ENCODE peak calls at places on chromosomes 5 and 9, in four cellular contexts. One of them, this sample, is unnamed.

GRCh38 chr9:84705128-84705527 is 35.6 kb downstream of the NTRK2 start:
- DNase-seq in kidney: no peak
- DNase-seq in natural killer cell: no peak
- DNase-seq in lower leg skin: no peak
- DNase-seq in this sample: no peak

GRCh38 chr9:89351584-89351983 is 33.3 kb downstream of the SECISBP2 start:
- DNase-seq in kidney: no peak
- DNase-seq in natural killer cell: no peak
- DNase-seq in lower leg skin: peak; percentile 74
- DNase-seq in this sample: no peak

GRCh38 chr5:129820-130219 is 37.9 kb downstream of the PLEKHG4B start:
- DNase-seq in kidney: no peak
- DNase-seq in natural killer cell: no peak
- DNase-seq in lower leg skin: no peak
- DNase-seq in this sample: no peak

GRCh38 chr9:93660647-93661046 is 84.3 kb downstream of the PHF2 start:
- DNase-seq in kidney: peak; percentile 40
- DNase-seq in natural killer cell: no peak
- DNase-seq in lower leg skin: peak; percentile 25
- DNase-seq in this sample: no peak

GRCh38 chr5:157744055-157745011 is 821 bp downstream of the LSM11 start:
- DNase-seq in kidney: peak; percentile 84
- DNase-seq in natural killer cell: no peak
- DNase-seq in lower leg skin: no peak
- DNase-seq in this sample: no peak

GRCh38 chr5:150464554-150465012 is 15.0 kb upstream of the RPS14 start:
- DNase-seq in kidney: no peak
- DNase-seq in natural killer cell: no peak
- DNase-seq in lower leg skin: no peak
- DNase-seq in this sample: no peak

GRCh38 chr5:65925601-65926275 is 637 bp upstream of the ERBIN start:
- DNase-seq in kidney: no peak
- DNase-seq in natural killer cell: peak; percentile 81
- DNase-seq in lower leg skin: peak; percentile 95
- DNase-seq in this sample: peak; percentile 80

GRCh38 chr5:181114844-181115778 is 15.9 kb downstream of the OR2V1 start:
- DNase-seq in kidney: no peak
- DNase-seq in natural killer cell: no peak
- DNase-seq in lower leg skin: peak; percentile 84
- DNase-seq in this sample: no peak

GRCh38 chr5:9350301-9350797 is 195.5 kb downstream of the SEMA5A start:
- DNase-seq in kidney: no peak
- DNase-seq in natural killer cell: no peak
- DNase-seq in lower leg skin: no peak
- DNase-seq in this sample: no peak

GRCh38 chr9:14173730-14174129 is 140.2 kb downstream of the NFIB start:
- DNase-seq in kidney: no peak
- DNase-seq in natural killer cell: no peak
- DNase-seq in lower leg skin: no peak
- DNase-seq in this sample: no peak

GRCh38 chr9:36276254-36276653 is 18.0 kb upstream of the GNE start:
- DNase-seq in kidney: no peak
- DNase-seq in natural killer cell: no peak
- DNase-seq in lower leg skin: no peak
- DNase-seq in this sample: no peak

GRCh38 chr5:177537389-177538361 is 16.7 kb downstream of the FAM193B start:
- DNase-seq in kidney: no peak
- DNase-seq in natural killer cell: no peak
- DNase-seq in lower leg skin: no peak
- DNase-seq in this sample: no peak

GRCh38 chr9:121288557-121288873 is 20.6 kb downstream of the GSN start:
- DNase-seq in kidney: no peak
- DNase-seq in natural killer cell: no peak
- DNase-seq in lower leg skin: no peak
- DNase-seq in this sample: no peak

GRCh38 chr9:121538221-121538620 is 38.6 kb upstream of the GGTA1 start:
- DNase-seq in kidney: no peak
- DNase-seq in natural killer cell: no peak
- DNase-seq in lower leg skin: peak; percentile 83
- DNase-seq in this sample: no peak

GRCh38 chr5:38551020-38552017 is 5.1 kb downstream of the LIFR start:
- DNase-seq in kidney: no peak
- DNase-seq in natural killer cell: no peak
- DNase-seq in lower leg skin: no peak
- DNase-seq in this sample: no peak

GRCh38 chr9:89744730-89745129 is 139.9 kb downstream of the GADD45G start:
- DNase-seq in kidney: peak; percentile 29
- DNase-seq in natural killer cell: no peak
- DNase-seq in lower leg skin: no peak
- DNase-seq in this sample: no peak

GRCh38 chr9:91768977-91769916 is 180.8 kb downstream of the ROR2 start:
- DNase-seq in kidney: no peak
- DNase-seq in natural killer cell: no peak
- DNase-seq in lower leg skin: no peak
- DNase-seq in this sample: no peak

GRCh38 chr9:7123743-7124142 is 366.0 kb downstream of the KDM4C start:
- DNase-seq in kidney: no peak
- DNase-seq in natural killer cell: no peak
- DNase-seq in lower leg skin: no peak
- DNase-seq in this sample: no peak

GRCh38 chr5:147788023-147788422 is 5.5 kb upstream of the JAKMIP2 start:
- DNase-seq in kidney: no peak
- DNase-seq in natural killer cell: no peak
- DNase-seq in lower leg skin: no peak
- DNase-seq in this sample: no peak

GRCh38 chr5:147784596-147784995 is 2.1 kb upstream of the JAKMIP2 start:
- DNase-seq in kidney: no peak
- DNase-seq in natural killer cell: no peak
- DNase-seq in lower leg skin: no peak
- DNase-seq in this sample: no peak

GRCh38 chr5:147786115-147786514 is 3.6 kb upstream of the JAKMIP2 start:
- DNase-seq in kidney: no peak
- DNase-seq in natural killer cell: no peak
- DNase-seq in lower leg skin: no peak
- DNase-seq in this sample: no peak

GRCh38 chr5:147780924-147781530 is 1.5 kb downstream of the JAKMIP2 start:
- DNase-seq in kidney: no peak
- DNase-seq in natural killer cell: no peak
- DNase-seq in lower leg skin: no peak
- DNase-seq in this sample: no peak

GRCh38 chr5:147782053-147783028 is at the start of gene JAKMIP2:
- DNase-seq in kidney: peak; percentile 86
- DNase-seq in natural killer cell: peak; percentile 70
- DNase-seq in lower leg skin: peak; percentile 84
- DNase-seq in this sample: peak; percentile 67
- TF ChIP-seq CTCF in kidney: no peak
- TF ChIP-seq CTCF in natural killer cell: no peak
- TF ChIP-seq CTCF in lower leg skin: no peak
- TF ChIP-seq CTCF in this sample: no peak

GRCh38 chr5:15008476-15008875 is 136.9 kb upstream of the ANKH start:
- DNase-seq in kidney: peak; percentile 95
- DNase-seq in natural killer cell: no peak
- DNase-seq in lower leg skin: peak; percentile 98
- DNase-seq in this sample: no peak
- TF ChIP-seq CTCF in kidney: peak; percentile 2
- TF ChIP-seq CTCF in natural killer cell: no peak
- TF ChIP-seq CTCF in lower leg skin: no peak
- TF ChIP-seq CTCF in this sample: no peak

GRCh38 chr5:140227046-140227445 is 52.1 kb downstream of the CYSTM1 start:
- DNase-seq in kidney: no peak
- DNase-seq in natural killer cell: no peak
- DNase-seq in lower leg skin: no peak
- DNase-seq in this sample: no peak
- TF ChIP-seq CTCF in kidney: no peak
- TF ChIP-seq CTCF in natural killer cell: no peak
- TF ChIP-seq CTCF in lower leg skin: no peak
- TF ChIP-seq CTCF in this sample: no peak

GRCh38 chr9:5773324-5773999 is 59.5 kb downstream of the ERMP1 start:
- DNase-seq in kidney: no peak
- DNase-seq in natural killer cell: no peak
- DNase-seq in lower leg skin: no peak
- DNase-seq in this sample: no peak
- TF ChIP-seq CTCF in kidney: no peak
- TF ChIP-seq CTCF in natural killer cell: no peak
- TF ChIP-seq CTCF in lower leg skin: no peak
- TF ChIP-seq CTCF in this sample: peak; percentile 15

GRCh38 chr5:169116961-169117461 is 183.9 kb downstream of the SLIT3 start:
- DNase-seq in kidney: no peak
- DNase-seq in natural killer cell: no peak
- DNase-seq in lower leg skin: peak; percentile 86
- DNase-seq in this sample: no peak
- TF ChIP-seq CTCF in kidney: peak; percentile 3
- TF ChIP-seq CTCF in natural killer cell: no peak
- TF ChIP-seq CTCF in lower leg skin: no peak
- TF ChIP-seq CTCF in this sample: no peak

DNA sequence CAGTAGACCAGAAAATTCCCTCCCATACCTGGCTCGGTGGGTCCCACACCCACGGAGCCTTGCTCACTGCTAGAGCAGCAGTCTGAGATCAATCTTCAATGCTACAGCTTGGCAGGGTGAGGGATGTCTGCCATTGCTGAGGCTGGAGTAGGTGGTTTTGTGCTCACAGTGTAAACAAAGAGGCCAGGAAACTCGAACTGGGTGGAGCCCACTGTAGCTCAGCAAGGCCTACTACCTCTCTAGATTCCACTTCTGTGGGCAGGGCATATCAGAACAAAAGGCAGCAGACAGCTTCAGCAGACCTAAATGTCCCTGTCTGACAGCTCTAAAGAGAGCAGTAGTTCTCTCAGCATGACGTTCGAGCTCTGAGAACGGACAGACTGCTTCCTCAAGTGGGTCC is 5.6 kb upstream of the GZMA start:
- DNase-seq in kidney: no peak
- DNase-seq in natural killer cell: no peak
- DNase-seq in lower leg skin: no peak
- DNase-seq in this sample: no peak
- TF ChIP-seq CTCF in kidney: no peak
- TF ChIP-seq CTCF in natural killer cell: no peak
- TF ChIP-seq CTCF in lower leg skin: no peak
- TF ChIP-seq CTCF in this sample: no peak

GRCh38 chr5:62083247-62083646 is 222.8 kb upstream of the KIF2A start:
- DNase-seq in kidney: no peak
- DNase-seq in natural killer cell: no peak
- DNase-seq in lower leg skin: no peak
- DNase-seq in this sample: no peak
- TF ChIP-seq CTCF in kidney: no peak
- TF ChIP-seq CTCF in natural killer cell: no peak
- TF ChIP-seq CTCF in lower leg skin: no peak
- TF ChIP-seq CTCF in this sample: no peak

GRCh38 chr5:152462021-152462721 is 57.1 kb upstream of the NMUR2 start:
- DNase-seq in kidney: no peak
- DNase-seq in natural killer cell: no peak
- DNase-seq in lower leg skin: no peak
- DNase-seq in this sample: no peak
- TF ChIP-seq CTCF in kidney: no peak
- TF ChIP-seq CTCF in natural killer cell: no peak
- TF ChIP-seq CTCF in lower leg skin: no peak
- TF ChIP-seq CTCF in this sample: no peak